ENCODE peak calls at places on chromosomes 16 and 17, in seven cellular contexts. L is adrenal gland, J is IMR-90, C is A549, U is heart left ventricle, B is endothelial cell of umbilical vein, V is prostate gland. I is an unnamed sample.

GRCh38 chr17:9473716-9474115 is 101.9 kb downstream of the STX8 start:
- DNase-seq in L (peak), J (peak), C (peak), U (no peak), B (no peak), V (no peak), I (no peak)

GRCh38 chr16:72858611-72859493 is 189.1 kb downstream of the ZFHX3 start:
- DNase-seq in L (no peak), J (peak), C (no peak), U (no peak), B (no peak), V (no peak), I (no peak)

GRCh38 chr17:54899201-54899600 is 1.5 kb upstream of the TOM1L1 start:
- DNase-seq in L (no peak), J (no peak), C (no peak), U (no peak), B (no peak), V (no peak), I (no peak)

GRCh38 chr16:49750341-49751011 is 105.4 kb downstream of the ZNF423 start:
- DNase-seq in L (peak), J (no peak), C (no peak), U (peak), B (no peak), V (no peak), I (no peak)

GRCh38 chr17:74840989-74841666 is 18.6 kb downstream of the GRIN2C start:
- DNase-seq in L (peak), J (peak), C (no peak), U (no peak), B (no peak), V (peak), I (no peak)

GRCh38 chr17:63695889-63696288 is 4.0 kb downstream of the LIMD2 start:
- DNase-seq in L (no peak), J (no peak), C (no peak), U (no peak), B (no peak), V (no peak), I (no peak)

GRCh38 chr16:31458073-31458834 is 1.0 kb upstream of the ARMC5 start:
- DNase-seq in L (peak), J (peak), C (peak), U (peak), B (peak), V (no peak), I (peak)

GRCh38 chr16:73047536-73048291 is at the start of gene ZFHX3:
- DNase-seq in L (peak), J (peak), C (peak), U (peak), B (peak), V (peak), I (peak)

GRCh38 chr16:4847774-4848587 is 700 bp downstream of the UBN1 start:
- DNase-seq in L (peak), J (peak), C (peak), U (peak), B (peak), V (peak), I (peak)

GRCh38 chr16:3058173-3059030 is 7.0 kb upstream of the IL32 start:
- DNase-seq in L (peak), J (no peak), C (peak), U (peak), B (no peak), V (peak), I (peak)

GRCh38 chr16:31079342-31079944 is 5.2 kb downstream of the ZNF646 start:
- DNase-seq in L (no peak), J (no peak), C (no peak), U (no peak), B (no peak), V (no peak), I (no peak)

GRCh38 chr16:15564619-15565339 is 78.2 kb downstream of the MARF1 start:
- DNase-seq in L (no peak), J (peak), C (no peak), U (no peak), B (no peak), V (no peak), I (no peak)

GRCh38 chr17:61486135-61487120 is 34.2 kb downstream of the TBX4 start:
- DNase-seq in L (no peak), J (no peak), C (no peak), U (no peak), B (no peak), V (no peak), I (no peak)

GRCh38 chr16:25023541-25023940 is 8.4 kb upstream of the ARHGAP17 start:
- DNase-seq in L (no peak), J (no peak), C (no peak), U (no peak), B (no peak), V (no peak), I (no peak)

GRCh38 chr16:17104654-17105053 is 366.1 kb downstream of the XYLT1 start:
- DNase-seq in L (no peak), J (no peak), C (no peak), U (no peak), B (no peak), V (no peak), I (no peak)

GRCh38 chr16:67845291-67846062 is 1.3 kb upstream of the NUTF2 start:
- DNase-seq in L (no peak), J (no peak), C (no peak), U (no peak), B (no peak), V (no peak), I (no peak)

GRCh38 chr17:4769628-4770027 is 2.1 kb upstream of the TM4SF5 start:
- DNase-seq in L (no peak), J (no peak), C (no peak), U (no peak), B (no peak), V (no peak), I (no peak)

GRCh38 chr16:50838885-50839284 is 97.0 kb downstream of the CYLD start:
- DNase-seq in L (peak), J (no peak), C (no peak), U (no peak), B (no peak), V (no peak), I (no peak)

GRCh38 chr17:8038954-8039610 is at the start of gene ALOX15B:
- DNase-seq in L (no peak), J (no peak), C (no peak), U (no peak), B (no peak), V (peak), I (no peak)

GRCh38 chr17:9381068-9381467 is 194.6 kb downstream of the STX8 start:
- DNase-seq in L (no peak), J (peak), C (no peak), U (no peak), B (peak), V (no peak), I (no peak)

GRCh38 chr17:4600563-4600962 is 16.2 kb downstream of the SMTNL2 start:
- DNase-seq in L (no peak), J (no peak), C (no peak), U (no peak), B (no peak), V (no peak), I (no peak)

GRCh38 chr17:10136258-10136981 is 62.0 kb downstream of the GAS7 start:
- DNase-seq in L (no peak), J (no peak), C (no peak), U (no peak), B (no peak), V (no peak), I (no peak)

GRCh38 chr17:7573324-7574080 is 5.9 kb upstream of the CD68 start:
- DNase-seq in L (peak), J (peak), C (peak), U (peak), B (peak), V (peak), I (peak)

GRCh38 chr17:36932383-36933173 is 4.7 kb upstream of the LHX1 start:
- DNase-seq in L (no peak), J (no peak), C (no peak), U (no peak), B (no peak), V (no peak), I (no peak)

GRCh38 chr17:50129303-50129945 is 536 bp downstream of the SAMD14 start:
- DNase-seq in L (no peak), J (peak), C (peak), U (no peak), B (no peak), V (no peak), I (no peak)

GRCh38 chr17:5237541-5238016 is 2.9 kb upstream of the SCIMP start:
- DNase-seq in L (peak), J (peak), C (peak), U (no peak), B (peak), V (peak), I (peak)

GRCh38 chr16:70390774-70391173 is 44.1 kb downstream of the DDX19A start:
- DNase-seq in L (no peak), J (no peak), C (no peak), U (no peak), B (no peak), V (peak), I (no peak)

GRCh38 chr16:85402910-85403692 is 210.0 kb upstream of the GSE1 start:
- DNase-seq in L (peak), J (peak), C (no peak), U (peak), B (peak), V (no peak), I (peak)

GRCh38 chr17:17801800-17802481 is 34.8 kb downstream of the SREBF1 start:
- DNase-seq in L (no peak), J (no peak), C (no peak), U (no peak), B (no peak), V (no peak), I (no peak)

GRCh38 chr17:2195729-2196128 is 107.9 kb downstream of the SMG6 start:
- DNase-seq in L (no peak), J (no peak), C (no peak), U (no peak), B (no peak), V (no peak), I (no peak)

GRCh38 chr17:21418446-21419298 is 42.5 kb downstream of the KCNJ12 start:
- DNase-seq in L (no peak), J (no peak), C (no peak), U (no peak), B (no peak), V (no peak), I (peak)

GRCh38 chr17:9240659-9241370 is 219.5 kb downstream of the NTN1 start:
- DNase-seq in L (peak), J (peak), C (peak), U (peak), B (peak), V (peak), I (peak)

GRCh38 chr17:933168-934083 is 46.1 kb downstream of the NXN start:
- DNase-seq in L (peak), J (peak), C (peak), U (no peak), B (peak), V (peak), I (peak)

GRCh38 chr17:2691069-2691871 is 20.3 kb downstream of the CLUH start:
- DNase-seq in L (no peak), J (no peak), C (no peak), U (peak), B (no peak), V (no peak), I (no peak)

GRCh38 chr17:81693491-81694360 is 9.4 kb upstream of the MRPL12 start:
- DNase-seq in L (no peak), J (no peak), C (no peak), U (no peak), B (no peak), V (no peak), I (no peak)

GRCh38 chr16:85557083-85557975 is 55.8 kb upstream of the GSE1 start:
- DNase-seq in L (no peak), J (no peak), C (peak), U (no peak), B (no peak), V (no peak), I (peak)

GRCh38 chr17:73697872-73698271 is 53.6 kb upstream of the SDK2 start:
- DNase-seq in L (no peak), J (no peak), C (no peak), U (no peak), B (no peak), V (no peak), I (peak)

DNA sequence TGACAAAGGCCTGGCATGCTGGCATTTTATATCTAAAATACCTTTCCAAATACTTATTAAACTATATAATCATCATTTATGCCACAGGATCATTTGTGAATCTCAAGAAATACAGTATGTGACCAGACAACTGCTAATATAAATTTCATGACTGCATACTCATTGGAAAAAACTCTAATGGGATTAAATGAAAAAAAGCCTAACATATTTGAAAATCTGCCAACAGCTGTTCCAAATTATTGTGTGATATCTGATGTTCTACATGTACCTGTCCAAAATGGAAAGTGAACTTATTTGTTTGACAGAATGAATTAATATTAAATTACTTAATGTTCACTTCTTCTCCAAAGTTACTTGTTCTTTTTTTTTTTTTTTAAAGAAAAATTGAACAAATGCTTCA is 113.9 kb downstream of the FTO start:
- DNase-seq in L (no peak), J (peak), C (no peak), U (no peak), B (no peak), V (no peak), I (no peak)
- H3K27ac ChIP-seq in L (peak), J (peak), C (peak), U (no peak), B (no peak), V (no peak), I (no peak)

GRCh38 chr16:10923650-10924214 is 18.5 kb downstream of the DEXI start:
- DNase-seq in L (peak), J (no peak), C (no peak), U (peak), B (no peak), V (no peak), I (peak)
- TF ChIP-seq POLR2A in L (no peak), J (no peak), C (no peak), U (no peak), B (no peak), V (no peak), I (no peak)

DNA sequence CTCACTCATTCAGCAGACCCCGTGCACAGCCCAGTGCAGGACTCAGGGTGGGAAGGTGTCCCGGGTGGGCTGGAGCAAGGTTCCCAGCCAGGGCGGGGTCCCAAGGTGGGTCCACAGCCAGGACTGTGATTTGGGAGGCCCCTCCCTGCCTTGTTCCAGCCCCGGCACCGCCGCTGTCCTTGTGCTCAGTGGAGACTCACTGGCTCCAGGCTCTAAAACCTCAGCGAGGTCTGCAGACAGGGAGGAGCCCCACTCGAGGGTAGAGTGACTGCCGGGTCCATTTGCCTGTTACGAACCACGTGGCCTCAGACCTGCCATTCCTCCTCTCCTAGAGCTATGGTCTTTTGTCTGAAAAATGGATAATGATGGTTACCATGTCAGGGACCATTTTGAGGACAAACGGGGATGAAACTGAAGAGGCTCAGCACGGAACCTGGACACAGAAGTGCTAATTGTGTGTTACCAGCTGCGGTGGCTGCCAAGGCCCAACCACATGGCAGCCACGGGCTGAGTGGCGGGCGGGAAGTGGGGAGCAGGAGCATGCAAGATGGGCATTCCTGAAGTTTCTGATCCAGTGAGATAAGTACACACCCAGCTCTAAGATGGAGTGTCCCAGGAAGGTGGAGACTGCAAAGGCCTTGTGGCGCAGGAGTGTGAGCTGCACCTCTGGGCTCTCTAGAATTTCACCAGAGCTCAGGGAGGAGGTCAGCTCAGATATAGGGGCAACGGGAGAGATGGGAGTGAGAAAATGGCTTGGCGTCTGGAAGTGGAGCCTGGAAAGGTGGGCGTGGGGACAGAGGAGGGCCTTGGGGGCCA is 317.6 kb downstream of the SEC14L1 start:
- DNase-seq in L (no peak), J (no peak), C (no peak), U (no peak), B (no peak), V (no peak), I (no peak)
- H3K4me3 ChIP-seq in L (no peak), J (no peak), C (no peak), U (no peak), B (no peak), V (no peak), I (no peak)

GRCh38 chr16:628321-629061 is 2.3 kb upstream of the WFIKKN1 start:
- DNase-seq in L (no peak), J (no peak), C (no peak), U (no peak), B (no peak), V (no peak), I (no peak)

GRCh38 chr16:631808-632358 is 1.1 kb downstream of the WFIKKN1 start:
- DNase-seq in L (no peak), J (no peak), C (no peak), U (no peak), B (no peak), V (no peak), I (no peak)

GRCh38 chr16:630815-631405 is at the start of gene WFIKKN1:
- DNase-seq in L (peak), J (no peak), C (no peak), U (no peak), B (no peak), V (no peak), I (peak)

GRCh38 chr16:629289-630023 is 1.3 kb upstream of the WFIKKN1 start:
- DNase-seq in L (no peak), J (no peak), C (no peak), U (no peak), B (no peak), V (no peak), I (no peak)

DNA sequence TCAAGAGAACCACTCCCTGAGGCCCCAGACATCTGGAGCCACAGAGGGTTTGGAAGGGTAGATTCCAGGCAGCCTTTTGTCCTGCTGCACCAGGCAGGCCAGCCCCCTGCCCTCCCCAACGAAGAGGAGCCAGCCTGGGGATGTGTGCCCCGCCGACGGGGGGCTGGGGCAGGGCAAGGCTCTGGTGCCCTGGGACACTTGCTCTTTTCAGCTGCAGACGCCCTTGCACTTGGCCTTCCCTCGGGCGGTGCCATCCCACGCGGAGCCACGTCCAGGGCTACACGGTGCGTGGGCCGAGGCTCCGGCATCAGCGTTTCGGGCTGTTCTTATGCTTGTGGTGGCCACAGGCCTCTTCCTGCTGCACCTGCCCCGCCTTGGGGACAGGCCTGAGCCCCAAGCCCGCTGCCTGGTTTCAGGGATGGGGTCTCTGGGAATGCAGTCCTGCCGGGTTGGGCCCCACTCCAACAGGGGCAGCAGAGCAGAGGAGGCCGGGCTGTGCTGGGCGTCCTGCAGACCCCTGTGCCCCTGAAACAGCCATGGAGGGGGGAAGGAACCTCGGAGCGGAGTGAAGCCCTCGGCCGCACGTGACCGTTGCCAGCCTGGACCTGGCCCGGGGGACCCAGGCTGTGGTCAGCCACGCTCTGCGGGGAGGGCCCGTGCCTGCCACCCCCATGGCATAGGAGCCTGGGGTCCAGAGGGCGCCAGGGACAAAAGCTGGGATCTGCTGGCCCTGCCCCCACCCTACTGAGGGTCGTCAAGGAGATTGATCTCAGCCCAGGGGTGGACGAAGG is 566 bp upstream of the WFIKKN1 start:
- DNase-seq in L (no peak), J (no peak), C (no peak), U (no peak), B (no peak), V (no peak), I (peak)
- H3K27ac ChIP-seq in L (no peak), J (no peak), C (no peak), U (no peak), B (no peak), V (no peak), I (no peak)

GRCh38 chr16:10858203-10858602 is 18.8 kb upstream of the CIITA start:
- DNase-seq in L (no peak), J (no peak), C (no peak), U (no peak), B (no peak), V (no peak), I (no peak)
- TF ChIP-seq POLR2A in L (no peak), J (no peak), C (no peak), U (no peak), B (no peak), V (no peak), I (no peak)

DNA sequence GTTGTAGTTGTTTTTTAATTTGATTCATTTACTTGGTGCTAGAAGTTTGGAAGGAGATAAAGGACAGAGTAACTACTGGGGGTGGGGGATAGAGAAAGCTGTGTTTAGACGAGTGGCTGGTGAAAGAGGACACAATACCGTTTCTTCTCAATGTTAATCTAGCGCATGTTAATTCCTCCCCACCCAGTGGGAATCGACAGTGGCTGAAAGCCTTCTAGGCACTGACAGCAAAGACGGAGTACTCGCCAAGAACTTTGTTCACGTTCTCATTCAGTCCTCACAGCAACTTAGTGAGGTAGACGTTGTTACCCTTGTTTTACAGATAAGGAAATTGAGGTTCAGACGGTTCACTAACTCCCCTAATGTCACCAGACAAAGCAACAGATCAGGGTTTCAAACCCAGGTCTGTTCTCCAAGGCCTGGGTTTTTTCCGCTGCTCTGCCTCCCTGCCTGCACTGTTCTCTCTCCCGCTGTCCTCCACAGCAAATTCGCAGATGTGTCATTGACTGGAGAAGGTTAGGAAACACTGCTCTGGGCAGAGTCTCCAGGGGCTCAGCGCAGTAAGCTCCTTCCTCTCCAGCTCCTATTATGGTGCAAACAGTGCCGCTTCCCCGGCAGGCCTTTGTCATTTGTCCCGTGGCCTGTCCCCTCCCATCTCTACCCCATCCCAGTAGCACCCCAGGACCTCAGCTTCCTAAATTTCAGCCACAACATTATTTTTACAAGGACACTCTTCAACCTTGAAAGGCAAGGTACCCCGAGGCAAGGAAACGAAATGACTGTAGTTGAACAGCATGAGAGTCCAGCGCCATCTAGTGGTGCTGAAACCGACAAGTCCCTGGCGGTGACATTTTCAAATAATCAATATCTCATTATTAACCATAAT is 16.9 kb downstream of the MRPS23 start:
- DNase-seq in L (peak), J (peak), C (peak), U (peak), B (peak), V (peak), I (peak)
- H3K4me3 ChIP-seq in L (no peak), J (peak), C (no peak), U (peak), B (no peak), V (peak), I (no peak)

I was measured in body of pancreas.